ENCODE peak calls at places on chromosomes 13 and 19, in eight cellular contexts. One of them, this sample, is unnamed.

GRCh38 chr13:25923217-25924085 is 128.4 kb downstream of the SHISA2 start:
- DNase-seq in OCI-LY7: no peak
- DNase-seq in HL-60: peak; percentile 33
- DNase-seq in nephron progenitor cell: no peak
- DNase-seq in upper lobe of right lung: no peak
- DNase-seq in fibroblast of lung: no peak
- DNase-seq in transverse colon: no peak
- DNase-seq in colonic mucosa: no peak
- DNase-seq in this sample: no peak

GRCh38 chr19:4010808-4011110 is 3.2 kb downstream of the PIAS4 start:
- DNase-seq in HL-60: no peak
- DNase-seq in OCI-LY7: no peak
- DNase-seq in colonic mucosa: no peak
- DNase-seq in transverse colon: no peak
- DNase-seq in upper lobe of right lung: no peak
- DNase-seq in fibroblast of lung: no peak
- DNase-seq in nephron progenitor cell: no peak
- DNase-seq in this sample: no peak

GRCh38 chr19:43124360-43124759 is 41.9 kb upstream of the PSG2 start:
- DNase-seq in upper lobe of right lung: no peak
- DNase-seq in nephron progenitor cell: no peak
- DNase-seq in OCI-LY7: no peak
- DNase-seq in fibroblast of lung: no peak
- DNase-seq in colonic mucosa: no peak
- DNase-seq in transverse colon: no peak
- DNase-seq in HL-60: no peak
- DNase-seq in this sample: no peak

GRCh38 chr13:30178976-30179375 is 128.4 kb downstream of the KATNAL1 start:
- DNase-seq in colonic mucosa: no peak
- DNase-seq in HL-60: no peak
- DNase-seq in fibroblast of lung: no peak
- DNase-seq in nephron progenitor cell: no peak
- DNase-seq in OCI-LY7: no peak
- DNase-seq in upper lobe of right lung: no peak
- DNase-seq in transverse colon: no peak
- DNase-seq in this sample: no peak

GRCh38 chr19:42069619-42070293 is at the start of gene GRIK5:
- DNase-seq in nephron progenitor cell: peak; percentile 57
- DNase-seq in HL-60: no peak
- DNase-seq in fibroblast of lung: no peak
- DNase-seq in OCI-LY7: no peak
- DNase-seq in transverse colon: no peak
- DNase-seq in colonic mucosa: no peak
- DNase-seq in upper lobe of right lung: no peak
- DNase-seq in this sample: no peak

GRCh38 chr13:74191036-74191809 is 57.0 kb upstream of the KLF12 start:
- DNase-seq in upper lobe of right lung: no peak
- DNase-seq in fibroblast of lung: peak; percentile 44
- DNase-seq in HL-60: no peak
- DNase-seq in colonic mucosa: no peak
- DNase-seq in nephron progenitor cell: peak; percentile 8
- DNase-seq in OCI-LY7: no peak
- DNase-seq in transverse colon: no peak
- DNase-seq in this sample: no peak

GRCh38 chr19:19642506-19643157 is 825 bp downstream of the GMIP start:
- DNase-seq in fibroblast of lung: no peak
- DNase-seq in transverse colon: peak; percentile 23
- DNase-seq in colonic mucosa: no peak
- DNase-seq in nephron progenitor cell: no peak
- DNase-seq in HL-60: peak; percentile 63
- DNase-seq in OCI-LY7: peak; percentile 29
- DNase-seq in upper lobe of right lung: no peak
- DNase-seq in this sample: no peak

GRCh38 chr19:11530432-11530831 is 1.5 kb upstream of the ECSIT start:
- DNase-seq in HL-60: peak; percentile 61
- DNase-seq in upper lobe of right lung: peak; percentile 87
- DNase-seq in fibroblast of lung: peak; percentile 82
- DNase-seq in OCI-LY7: peak; percentile 81
- DNase-seq in nephron progenitor cell: peak; percentile 39
- DNase-seq in colonic mucosa: peak; percentile 79
- DNase-seq in transverse colon: peak; percentile 80
- DNase-seq in this sample: no peak

GRCh38 chr13:35228536-35228935 is 248.0 kb downstream of the MAB21L1 start:
- DNase-seq in upper lobe of right lung: no peak
- DNase-seq in fibroblast of lung: peak; percentile 54
- DNase-seq in transverse colon: no peak
- DNase-seq in colonic mucosa: no peak
- DNase-seq in OCI-LY7: no peak
- DNase-seq in nephron progenitor cell: no peak
- DNase-seq in HL-60: no peak
- DNase-seq in this sample: no peak

DNA sequence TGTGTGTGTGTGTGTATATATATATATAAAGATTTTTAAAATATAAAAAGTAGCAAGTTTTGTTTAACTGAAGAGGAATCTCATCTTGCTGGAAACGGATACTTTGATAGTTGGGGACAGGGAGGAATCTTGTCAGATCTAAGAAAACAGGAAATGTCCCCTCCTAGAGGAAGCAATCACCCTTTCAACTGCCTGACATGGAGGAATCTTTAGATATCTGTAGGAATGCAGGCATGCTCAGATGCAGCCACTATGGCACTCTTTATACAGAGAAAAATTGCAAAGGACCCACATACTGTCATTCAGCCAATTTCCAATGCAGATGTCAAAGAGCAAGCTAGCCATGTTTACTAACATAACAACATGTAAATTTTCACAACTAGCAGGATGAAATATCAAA is 38.8 kb downstream of the ZNF611 start:
- DNase-seq in upper lobe of right lung: no peak
- DNase-seq in colonic mucosa: no peak
- DNase-seq in OCI-LY7: no peak
- DNase-seq in nephron progenitor cell: no peak
- DNase-seq in HL-60: no peak
- DNase-seq in transverse colon: no peak
- DNase-seq in fibroblast of lung: no peak
- DNase-seq in this sample: no peak
- TF ChIP-seq CTCF in upper lobe of right lung: no peak
- TF ChIP-seq CTCF in colonic mucosa: no peak
- TF ChIP-seq CTCF in OCI-LY7: no peak
- TF ChIP-seq CTCF in nephron progenitor cell: no peak
- TF ChIP-seq CTCF in HL-60: no peak
- TF ChIP-seq CTCF in transverse colon: no peak
- TF ChIP-seq CTCF in fibroblast of lung: no peak
- TF ChIP-seq CTCF in this sample: no peak

DNA sequence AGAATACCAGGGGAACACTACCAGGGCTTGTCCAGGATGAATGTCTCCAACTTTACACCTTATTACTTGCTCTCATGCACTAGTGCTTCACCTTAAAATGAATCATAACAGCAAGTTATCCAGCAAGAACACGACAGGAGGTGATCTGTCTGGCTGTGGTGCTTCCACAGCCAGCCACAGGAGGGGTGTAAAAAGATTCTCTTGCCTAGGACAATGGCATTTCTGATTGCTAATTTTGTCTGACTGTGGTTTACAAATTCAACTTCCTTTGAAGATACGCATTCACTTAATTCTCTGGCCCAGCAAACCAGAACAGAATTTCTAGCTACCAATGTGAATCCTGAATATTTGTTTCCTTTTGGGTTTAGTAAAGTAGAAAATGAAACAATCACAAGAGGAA is 23.1 kb upstream of the COG3 start:
- DNase-seq in fibroblast of lung: peak; percentile 29
- DNase-seq in HL-60: no peak
- DNase-seq in colonic mucosa: no peak
- DNase-seq in upper lobe of right lung: no peak
- DNase-seq in transverse colon: no peak
- DNase-seq in OCI-LY7: no peak
- DNase-seq in nephron progenitor cell: no peak
- DNase-seq in this sample: no peak
- TF ChIP-seq CTCF in fibroblast of lung: no peak
- TF ChIP-seq CTCF in HL-60: no peak
- TF ChIP-seq CTCF in colonic mucosa: no peak
- TF ChIP-seq CTCF in upper lobe of right lung: no peak
- TF ChIP-seq CTCF in transverse colon: no peak
- TF ChIP-seq CTCF in OCI-LY7: peak; percentile 29
- TF ChIP-seq CTCF in nephron progenitor cell: no peak
- TF ChIP-seq CTCF in this sample: no peak

GRCh38 chr19:18060472-18060871 is 26.3 kb downstream of the IL12RB1 start:
- DNase-seq in OCI-LY7: no peak
- DNase-seq in HL-60: no peak
- DNase-seq in transverse colon: no peak
- DNase-seq in colonic mucosa: no peak
- DNase-seq in nephron progenitor cell: no peak
- DNase-seq in fibroblast of lung: no peak
- DNase-seq in upper lobe of right lung: no peak
- DNase-seq in this sample: no peak

GRCh38 chr19:18058208-18059009 is 28.3 kb downstream of the IL12RB1 start:
- DNase-seq in OCI-LY7: peak; percentile 85
- DNase-seq in nephron progenitor cell: peak; percentile 90
- DNase-seq in fibroblast of lung: peak; percentile 59
- DNase-seq in HL-60: peak; percentile 46
- DNase-seq in transverse colon: peak; percentile 81
- DNase-seq in colonic mucosa: peak; percentile 83
- DNase-seq in upper lobe of right lung: peak; percentile 91
- DNase-seq in this sample: peak; percentile 81

GRCh38 chr19:18059902-18060301 is 26.8 kb downstream of the IL12RB1 start:
- DNase-seq in transverse colon: no peak
- DNase-seq in fibroblast of lung: no peak
- DNase-seq in nephron progenitor cell: no peak
- DNase-seq in OCI-LY7: no peak
- DNase-seq in colonic mucosa: no peak
- DNase-seq in upper lobe of right lung: no peak
- DNase-seq in HL-60: no peak
- DNase-seq in this sample: no peak

GRCh38 chr19:18057557-18057956 is 29.2 kb downstream of the IL12RB1 start:
- DNase-seq in nephron progenitor cell: no peak
- DNase-seq in colonic mucosa: peak; percentile 59
- DNase-seq in HL-60: no peak
- DNase-seq in fibroblast of lung: no peak
- DNase-seq in upper lobe of right lung: no peak
- DNase-seq in transverse colon: no peak
- DNase-seq in OCI-LY7: no peak
- DNase-seq in this sample: no peak

GRCh38 chr19:18059297-18059696 is 27.4 kb downstream of the IL12RB1 start:
- DNase-seq in OCI-LY7: no peak
- DNase-seq in HL-60: no peak
- DNase-seq in colonic mucosa: no peak
- DNase-seq in fibroblast of lung: no peak
- DNase-seq in transverse colon: no peak
- DNase-seq in nephron progenitor cell: no peak
- DNase-seq in upper lobe of right lung: no peak
- DNase-seq in this sample: no peak
- TF ChIP-seq CTCF in OCI-LY7: peak; percentile 14
- TF ChIP-seq CTCF in HL-60: no peak
- TF ChIP-seq CTCF in colonic mucosa: no peak
- TF ChIP-seq CTCF in fibroblast of lung: no peak
- TF ChIP-seq CTCF in transverse colon: no peak
- TF ChIP-seq CTCF in nephron progenitor cell: no peak
- TF ChIP-seq CTCF in upper lobe of right lung: no peak
- TF ChIP-seq CTCF in this sample: no peak

GRCh38 chr19:2343289-2343982 is 15.0 kb downstream of the SPPL2B start:
- DNase-seq in upper lobe of right lung: no peak
- DNase-seq in fibroblast of lung: no peak
- DNase-seq in colonic mucosa: no peak
- DNase-seq in HL-60: no peak
- DNase-seq in transverse colon: no peak
- DNase-seq in OCI-LY7: no peak
- DNase-seq in nephron progenitor cell: no peak
- DNase-seq in this sample: no peak
- TF ChIP-seq CTCF in upper lobe of right lung: no peak
- TF ChIP-seq CTCF in fibroblast of lung: no peak
- TF ChIP-seq CTCF in colonic mucosa: no peak
- TF ChIP-seq CTCF in HL-60: no peak
- TF ChIP-seq CTCF in transverse colon: no peak
- TF ChIP-seq CTCF in OCI-LY7: no peak
- TF ChIP-seq CTCF in nephron progenitor cell: no peak
- TF ChIP-seq CTCF in this sample: no peak

DNA sequence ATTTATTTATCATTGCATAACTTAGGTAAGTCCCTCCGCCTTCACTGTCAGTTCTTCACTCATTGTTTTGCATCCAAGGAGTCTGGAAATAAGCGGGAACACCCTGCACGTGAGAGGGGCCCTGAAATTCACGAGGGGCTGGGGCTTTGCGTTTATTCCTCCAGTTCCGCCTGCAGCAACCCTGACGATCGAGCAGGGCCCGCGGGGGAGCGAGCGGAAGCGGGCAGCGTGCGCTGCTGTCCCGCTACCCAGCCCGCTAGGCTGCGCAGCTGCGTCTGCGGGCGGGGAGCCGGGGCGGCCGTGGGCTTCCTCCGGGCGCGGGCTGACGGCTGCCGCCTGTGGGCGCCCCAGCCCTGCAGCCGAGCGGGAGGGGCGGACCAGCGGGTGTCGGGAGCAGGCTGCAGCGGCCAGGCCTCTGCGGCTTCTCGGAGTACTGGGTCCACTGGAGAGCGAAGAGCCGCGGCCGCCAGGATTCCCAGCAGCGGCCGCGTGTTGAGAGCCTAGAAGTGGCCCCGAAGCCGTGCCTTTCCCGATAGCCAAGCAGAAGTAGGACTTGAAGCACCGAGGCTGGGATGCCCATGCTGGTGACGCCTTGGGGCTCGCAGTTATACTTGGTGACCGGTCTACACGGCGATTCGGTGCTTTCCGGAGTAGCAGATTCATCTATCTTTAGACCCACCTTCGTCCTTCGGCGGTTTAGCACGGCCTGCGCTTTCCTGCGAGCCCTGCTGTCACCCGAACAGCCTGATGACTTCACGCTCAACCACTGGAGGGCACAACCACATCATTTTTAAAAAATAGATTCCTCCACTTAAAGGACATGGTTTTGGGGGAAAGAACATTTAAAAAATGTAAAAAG is 32.9 kb upstream of the SACS start:
- DNase-seq in fibroblast of lung: peak; percentile 79
- DNase-seq in HL-60: peak; percentile 44
- DNase-seq in transverse colon: peak; percentile 57
- DNase-seq in nephron progenitor cell: peak; percentile 68
- DNase-seq in OCI-LY7: peak; percentile 13
- DNase-seq in colonic mucosa: peak; percentile 46
- DNase-seq in upper lobe of right lung: peak; percentile 81
- DNase-seq in this sample: peak; percentile 51
- TF ChIP-seq CTCF in fibroblast of lung: peak; percentile 58
- TF ChIP-seq CTCF in HL-60: peak; percentile 12
- TF ChIP-seq CTCF in transverse colon: peak; percentile 51
- TF ChIP-seq CTCF in nephron progenitor cell: peak; percentile 48
- TF ChIP-seq CTCF in OCI-LY7: peak; percentile 54
- TF ChIP-seq CTCF in colonic mucosa: no peak
- TF ChIP-seq CTCF in upper lobe of right lung: peak; percentile 56
- TF ChIP-seq CTCF in this sample: no peak

This sample was measured in activated B cell treated with CpG ODN at 0.5 μM for 24 hours.